ENCODE peak calls at places on chromosomes 1 and 21, in five cellular contexts. One of them, this sample, is unnamed.

GRCh38 chr1:10400013-10400412 is 1.1 kb downstream of the PGD start:
- DNase-seq in DND-41: no peak
- DNase-seq in left ventricle myocardium inferior: no peak
- DNase-seq in pancreas: no peak
- DNase-seq in heart left ventricle: no peak
- DNase-seq in this sample: no peak

GRCh38 chr1:21872445-21873079 is 60.5 kb downstream of the LDLRAD2 start:
- DNase-seq in DND-41: no peak
- DNase-seq in left ventricle myocardium inferior: no peak
- DNase-seq in pancreas: no peak
- DNase-seq in heart left ventricle: no peak
- DNase-seq in this sample: no peak

GRCh38 chr1:2314297-2314802 is 77.0 kb downstream of the MORN1 start:
- DNase-seq in DND-41: no peak
- DNase-seq in left ventricle myocardium inferior: peak; percentile 72
- DNase-seq in pancreas: peak; percentile 78
- DNase-seq in heart left ventricle: peak; percentile 71
- DNase-seq in this sample: no peak

GRCh38 chr1:201539561-201540404 is 856 bp downstream of the NAV1 start:
- DNase-seq in DND-41: no peak
- DNase-seq in left ventricle myocardium inferior: peak; percentile 59
- DNase-seq in pancreas: no peak
- DNase-seq in heart left ventricle: peak; percentile 74
- DNase-seq in this sample: no peak

GRCh38 chr1:231020816-231021215 is 19.2 kb downstream of the FAM89A start:
- DNase-seq in DND-41: no peak
- DNase-seq in left ventricle myocardium inferior: no peak
- DNase-seq in pancreas: no peak
- DNase-seq in heart left ventricle: no peak
- DNase-seq in this sample: peak; percentile 26

GRCh38 chr1:44029911-44030605 is 1.2 kb downstream of the SLC6A9 start:
- DNase-seq in DND-41: peak; percentile 89
- DNase-seq in left ventricle myocardium inferior: peak; percentile 89
- DNase-seq in pancreas: peak; percentile 96
- DNase-seq in heart left ventricle: peak; percentile 87
- DNase-seq in this sample: no peak

GRCh38 chr1:181918893-181919728 is 142.4 kb downstream of the ZNF648 start:
- DNase-seq in DND-41: no peak
- DNase-seq in left ventricle myocardium inferior: no peak
- DNase-seq in pancreas: no peak
- DNase-seq in heart left ventricle: no peak
- DNase-seq in this sample: no peak

GRCh38 chr1:234561322-234561721 is 48.7 kb downstream of the IRF2BP2 start:
- DNase-seq in DND-41: no peak
- DNase-seq in left ventricle myocardium inferior: no peak
- DNase-seq in pancreas: no peak
- DNase-seq in heart left ventricle: no peak
- DNase-seq in this sample: no peak

GRCh38 chr1:235012436-235013210 is 116.0 kb downstream of the TOMM20 start:
- DNase-seq in DND-41: no peak
- DNase-seq in left ventricle myocardium inferior: no peak
- DNase-seq in pancreas: no peak
- DNase-seq in heart left ventricle: no peak
- DNase-seq in this sample: no peak

GRCh38 chr1:43978551-43979260 is at the start of gene B4GALT2:
- DNase-seq in DND-41: peak; percentile 33
- DNase-seq in left ventricle myocardium inferior: peak; percentile 55
- DNase-seq in pancreas: peak; percentile 86
- DNase-seq in heart left ventricle: peak; percentile 51
- DNase-seq in this sample: no peak

GRCh38 chr21:45304945-45305344 is 17.2 kb upstream of the POFUT2 start:
- DNase-seq in DND-41: no peak
- DNase-seq in left ventricle myocardium inferior: peak; percentile 16
- DNase-seq in pancreas: peak; percentile 21
- DNase-seq in heart left ventricle: no peak
- DNase-seq in this sample: no peak

GRCh38 chr1:42943166-42943565 is 15.5 kb downstream of the SLC2A1 start:
- DNase-seq in DND-41: no peak
- DNase-seq in left ventricle myocardium inferior: peak; percentile 50
- DNase-seq in pancreas: peak; percentile 76
- DNase-seq in heart left ventricle: peak; percentile 73
- DNase-seq in this sample: no peak

GRCh38 chr1:119286587-119287181 is 81.9 kb upstream of the HAO2 start:
- DNase-seq in DND-41: peak; percentile 64
- DNase-seq in left ventricle myocardium inferior: no peak
- DNase-seq in pancreas: no peak
- DNase-seq in heart left ventricle: no peak
- DNase-seq in this sample: no peak

GRCh38 chr1:164380893-164381292 is 178.1 kb upstream of the PBX1 start:
- DNase-seq in DND-41: no peak
- DNase-seq in left ventricle myocardium inferior: no peak
- DNase-seq in pancreas: no peak
- DNase-seq in heart left ventricle: no peak
- DNase-seq in this sample: peak; percentile 17

GRCh38 chr1:210098376-210098775 is 134.2 kb upstream of the SERTAD4 start:
- DNase-seq in DND-41: no peak
- DNase-seq in left ventricle myocardium inferior: no peak
- DNase-seq in pancreas: no peak
- DNase-seq in heart left ventricle: no peak
- DNase-seq in this sample: no peak

GRCh38 chr1:224513787-224514209 is 79.2 kb upstream of the WDR26 start:
- DNase-seq in DND-41: peak; percentile 89
- DNase-seq in left ventricle myocardium inferior: peak; percentile 82
- DNase-seq in pancreas: peak; percentile 96
- DNase-seq in heart left ventricle: peak; percentile 81
- DNase-seq in this sample: no peak

GRCh38 chr1:218171302-218171893 is 113.7 kb upstream of the RRP15 start:
- DNase-seq in DND-41: no peak
- DNase-seq in left ventricle myocardium inferior: no peak
- DNase-seq in pancreas: no peak
- DNase-seq in heart left ventricle: no peak
- DNase-seq in this sample: peak; percentile 15

GRCh38 chr21:44869860-44870747 is 3.4 kb downstream of the PTTG1IP start:
- DNase-seq in DND-41: no peak
- DNase-seq in left ventricle myocardium inferior: no peak
- DNase-seq in pancreas: no peak
- DNase-seq in heart left ventricle: peak; percentile 54
- DNase-seq in this sample: peak; percentile 77

GRCh38 chr1:88519156-88519555 is 164.9 kb upstream of the PKN2 start:
- DNase-seq in DND-41: no peak
- DNase-seq in left ventricle myocardium inferior: no peak
- DNase-seq in pancreas: no peak
- DNase-seq in heart left ventricle: no peak
- DNase-seq in this sample: no peak

GRCh38 chr21:35072960-35073359 is 23.9 kb upstream of the RUNX1 start:
- DNase-seq in DND-41: no peak
- DNase-seq in left ventricle myocardium inferior: peak; percentile 37
- DNase-seq in pancreas: no peak
- DNase-seq in heart left ventricle: peak; percentile 21
- DNase-seq in this sample: no peak

GRCh38 chr21:33938381-33938780 is 22.8 kb upstream of the ATP5PO start:
- DNase-seq in DND-41: no peak
- DNase-seq in left ventricle myocardium inferior: no peak
- DNase-seq in pancreas: no peak
- DNase-seq in heart left ventricle: no peak
- DNase-seq in this sample: no peak

GRCh38 chr1:41639332-41639936 is 155.0 kb upstream of the EDN2 start:
- DNase-seq in DND-41: no peak
- DNase-seq in left ventricle myocardium inferior: no peak
- DNase-seq in pancreas: no peak
- DNase-seq in heart left ventricle: no peak
- DNase-seq in this sample: no peak

GRCh38 chr1:67608661-67609571 is 76.1 kb upstream of the GADD45A start:
- DNase-seq in DND-41: no peak
- DNase-seq in left ventricle myocardium inferior: no peak
- DNase-seq in pancreas: no peak
- DNase-seq in heart left ventricle: no peak
- DNase-seq in this sample: peak; percentile 66

GRCh38 chr1:27001570-27002360 is 8.3 kb downstream of the TRNP1 start:
- DNase-seq in DND-41: no peak
- DNase-seq in left ventricle myocardium inferior: peak; percentile 55
- DNase-seq in pancreas: no peak
- DNase-seq in heart left ventricle: peak; percentile 64
- DNase-seq in this sample: no peak

GRCh38 chr1:149885364-149886111 is 13.8 kb upstream of the BOLA1 start:
- DNase-seq in DND-41: no peak
- DNase-seq in left ventricle myocardium inferior: peak; percentile 87
- DNase-seq in pancreas: peak; percentile 91
- DNase-seq in heart left ventricle: peak; percentile 88
- DNase-seq in this sample: peak; percentile 77

GRCh38 chr1:149884433-149885363 is 14.7 kb upstream of the BOLA1 start:
- DNase-seq in DND-41: no peak
- DNase-seq in left ventricle myocardium inferior: no peak
- DNase-seq in pancreas: no peak
- DNase-seq in heart left ventricle: no peak
- DNase-seq in this sample: no peak

GRCh38 chr1:149879556-149879955 is 19.8 kb upstream of the BOLA1 start:
- DNase-seq in DND-41: no peak
- DNase-seq in left ventricle myocardium inferior: no peak
- DNase-seq in pancreas: no peak
- DNase-seq in heart left ventricle: no peak
- DNase-seq in this sample: no peak

GRCh38 chr1:149883598-149884247 is 15.6 kb upstream of the BOLA1 start:
- DNase-seq in DND-41: no peak
- DNase-seq in left ventricle myocardium inferior: no peak
- DNase-seq in pancreas: no peak
- DNase-seq in heart left ventricle: no peak
- DNase-seq in this sample: no peak

DNA sequence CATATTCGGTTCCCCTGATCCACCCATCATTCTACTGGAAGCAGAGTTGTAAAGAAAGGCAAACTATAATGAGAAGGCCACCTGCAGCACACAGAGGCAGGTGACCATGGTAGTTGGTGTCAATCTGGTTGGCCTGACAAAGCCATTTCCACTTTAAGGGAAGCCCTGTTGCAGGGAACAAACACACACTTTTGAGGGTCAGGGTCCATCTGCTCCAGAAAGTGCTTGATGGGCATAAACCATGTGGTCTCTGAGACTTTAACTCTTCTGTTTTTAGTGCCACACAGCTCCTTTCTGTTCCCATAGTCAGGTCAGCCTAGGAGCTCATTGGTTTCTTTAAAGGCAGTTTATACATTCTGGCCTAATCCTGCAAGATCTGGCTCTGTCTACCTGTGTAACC is 17.5 kb upstream of the BOLA1 start:
- DNase-seq in DND-41: no peak
- DNase-seq in left ventricle myocardium inferior: no peak
- DNase-seq in pancreas: no peak
- DNase-seq in heart left ventricle: no peak
- DNase-seq in this sample: no peak
- TF ChIP-seq CTCF in DND-41: no peak
- TF ChIP-seq CTCF in left ventricle myocardium inferior: no peak
- TF ChIP-seq CTCF in pancreas: no peak
- TF ChIP-seq CTCF in heart left ventricle: no peak
- TF ChIP-seq CTCF in this sample: no peak

GRCh38 chr1:167510880-167511279 is 7.4 kb downstream of the CD247 start:
- DNase-seq in DND-41: no peak
- DNase-seq in left ventricle myocardium inferior: no peak
- DNase-seq in pancreas: no peak
- DNase-seq in heart left ventricle: no peak
- DNase-seq in this sample: no peak
- H3K4me3 ChIP-seq in DND-41: no peak overlapping the region
- H3K4me3 ChIP-seq in left ventricle myocardium inferior: no peak overlapping the region
- H3K4me3 ChIP-seq in pancreas: no peak overlapping the region
- H3K4me3 ChIP-seq in heart left ventricle: no peak overlapping the region
- H3K4me3 ChIP-seq in this sample: no peak overlapping the region

DNA sequence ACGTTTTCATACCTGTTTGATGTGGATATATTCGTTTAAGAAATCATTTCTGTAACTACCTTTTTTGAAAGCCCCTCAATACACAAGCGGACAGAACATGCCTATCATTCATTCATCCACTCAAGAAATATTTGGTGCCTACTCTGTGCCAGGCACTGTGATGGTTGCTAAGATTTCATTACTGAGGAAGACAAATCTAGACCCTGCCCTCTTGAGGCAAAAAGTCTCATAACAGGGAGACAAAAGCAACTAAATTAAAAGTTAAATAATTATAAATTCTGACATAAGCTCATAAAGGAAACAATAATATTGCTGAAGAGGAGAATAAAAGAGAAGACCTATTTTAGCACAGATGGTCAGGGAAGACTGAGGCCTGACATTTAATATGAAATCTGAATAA is 203.5 kb upstream of the ZNHIT6 start:
- DNase-seq in DND-41: no peak
- DNase-seq in left ventricle myocardium inferior: no peak
- DNase-seq in pancreas: no peak
- DNase-seq in heart left ventricle: no peak
- DNase-seq in this sample: peak; percentile 1
- TF ChIP-seq CTCF in DND-41: peak; percentile 13
- TF ChIP-seq CTCF in left ventricle myocardium inferior: no peak
- TF ChIP-seq CTCF in pancreas: no peak
- TF ChIP-seq CTCF in heart left ventricle: no peak
- TF ChIP-seq CTCF in this sample: peak; percentile 36

DNA sequence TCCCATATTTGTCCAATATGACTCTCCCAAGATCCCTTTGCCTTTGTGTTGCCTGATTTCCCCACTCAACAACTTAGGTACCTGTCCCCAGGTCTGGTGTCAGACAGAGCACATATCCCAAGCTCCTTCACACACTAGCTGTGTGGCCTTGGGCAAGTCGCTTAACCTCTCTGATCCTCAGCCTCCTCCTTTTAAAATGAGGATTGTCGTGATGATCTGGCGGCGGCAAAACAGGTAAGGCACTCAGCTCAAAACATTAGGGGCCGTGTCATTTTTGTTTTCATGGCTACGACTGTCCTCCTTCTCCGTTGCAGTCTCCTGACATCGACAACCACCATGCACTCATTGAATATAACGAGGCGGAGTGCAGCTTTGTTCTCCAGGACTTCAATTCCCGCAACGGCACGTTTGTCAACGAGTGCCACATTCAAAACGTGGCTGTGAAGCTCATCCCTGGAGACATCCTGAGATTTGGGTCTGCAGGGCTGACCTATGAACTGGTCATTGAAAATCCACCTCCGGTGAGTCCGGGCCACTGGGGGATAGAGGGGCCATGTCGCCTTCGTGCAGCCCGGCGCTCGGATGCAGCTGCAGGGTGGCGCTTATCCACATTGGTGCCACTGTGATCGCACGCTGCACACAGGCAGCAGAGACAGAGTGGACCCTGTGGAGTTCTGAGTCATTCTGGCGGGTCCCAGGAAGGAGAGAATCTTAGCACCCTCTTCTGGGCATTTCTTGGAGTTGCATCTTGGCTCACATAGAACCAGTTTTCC is 25.2 kb downstream of the FHAD1 start:
- DNase-seq in DND-41: peak; percentile 22
- DNase-seq in left ventricle myocardium inferior: peak; percentile 31
- DNase-seq in pancreas: no peak
- DNase-seq in heart left ventricle: peak; percentile 49
- DNase-seq in this sample: peak; percentile 52
- H3K4me3 ChIP-seq in DND-41: no peak overlapping the region
- H3K4me3 ChIP-seq in left ventricle myocardium inferior: no peak overlapping the region
- H3K4me3 ChIP-seq in pancreas: no peak overlapping the region
- H3K4me3 ChIP-seq in heart left ventricle: no peak overlapping the region
- H3K4me3 ChIP-seq in this sample: no peak overlapping the region